ENCODE peak calls at places on chromosomes 4 and X, in seven cellular contexts. Y, T, V, R, K, S and J are unnamed samples.

GRCh38 chr4:3489451-3489962 is 26.4 kb downstream of the DOK7 start:
- DNase-seq in R (no peak), K (no peak), T (no peak), V (no peak), S (peak; percentile 65), Y (no peak), J (no peak)

GRCh38 chr4:87051121-87051713 is 116.4 kb downstream of the AFF1 start:
- DNase-seq in V (no peak), Y (no peak), R (no peak), K (no peak), T (no peak), S (no peak), J (no peak)

GRCh38 chr4:71006203-71006907 is 12.9 kb downstream of the DCK start:
- DNase-seq in S (no peak), R (no peak), K (no peak), V (no peak), Y (no peak), T (no peak), J (no peak)

GRCh38 chrX:154988719-154989118 is 33.8 kb downstream of the F8 start:
- DNase-seq in S (no peak), V (no peak), R (no peak), K (no peak), Y (no peak), T (no peak), J (peak; percentile 2)

GRCh38 chr4:94139931-94140612 is 67.6 kb upstream of the SMARCAD1 start:
- DNase-seq in R (no peak), K (no peak), V (no peak), T (no peak), Y (no peak), S (no peak), J (no peak)

GRCh38 chrX:100407784-100408642 is 2.1 kb downstream of the PCDH19 start:
- DNase-seq in Y (no peak), S (no peak), R (no peak), K (no peak), T (no peak), V (no peak), J (no peak)

GRCh38 chr4:120692964-120693363 is 229.6 kb downstream of the PRDM5 start:
- DNase-seq in S (no peak), Y (peak; percentile 29), T (no peak), V (no peak), K (peak; percentile 38), R (no peak), J (no peak)

GRCh38 chr4:178215309-178215708 is 773.1 kb upstream of the AGA start:
- DNase-seq in K (no peak), S (no peak), R (no peak), Y (no peak), V (no peak), T (no peak), J (no peak)

GRCh38 chr4:124537971-124538370 is 174.6 kb downstream of the ANKRD50 start:
- DNase-seq in Y (no peak), R (no peak), V (no peak), T (no peak), S (no peak), K (peak; percentile 11), J (no peak)

GRCh38 chrX:7090506-7091095 is 56.9 kb upstream of the STS start:
- DNase-seq in V (no peak), T (no peak), S (no peak), Y (no peak), R (no peak), K (peak; percentile 58), J (no peak)

GRCh38 chr4:175339100-175339707 is 421.0 kb downstream of the ADAM29 start:
- DNase-seq in K (no peak), T (no peak), R (no peak), Y (no peak), S (no peak), V (no peak), J (no peak)

GRCh38 chr4:119113033-119113655 is 22.5 kb upstream of the MYOZ2 start:
- DNase-seq in Y (peak; percentile 26), S (no peak), K (no peak), T (no peak), R (no peak), V (no peak), J (no peak)

GRCh38 chrX:132676561-132677186 is 187.8 kb upstream of the MBNL3 start:
- DNase-seq in K (no peak), Y (no peak), S (no peak), V (no peak), T (no peak), R (no peak), J (no peak)

GRCh38 chr4:17708992-17709759 is 72.2 kb downstream of the FAM184B start:
- DNase-seq in K (no peak), S (no peak), R (no peak), Y (no peak), V (no peak), T (no peak), J (no peak)

GRCh38 chr4:147580396-147580795 is 36.8 kb upstream of the TMEM184C start:
- DNase-seq in S (no peak), T (no peak), R (no peak), Y (no peak), V (no peak), K (no peak), J (no peak)

GRCh38 chr4:32569844-32570243 is 1849.7 kb downstream of the PCDH7 start:
- DNase-seq in S (no peak), K (no peak), V (no peak), T (peak; percentile 45), Y (no peak), R (no peak), J (no peak)

GRCh38 chr4:121096174-121096573 is 23.8 kb upstream of the NDNF start:
- DNase-seq in S (no peak), T (no peak), K (no peak), V (no peak), R (no peak), Y (no peak), J (no peak)

GRCh38 chrX:141975839-141976238 is 72.1 kb downstream of the MAGEC1 start:
- DNase-seq in S (no peak), V (no peak), R (no peak), Y (no peak), K (no peak), T (no peak), J (no peak)

GRCh38 chrX:48493890-48494364 is 14.9 kb upstream of the PORCN start:
- DNase-seq in Y (peak; percentile 38), V (peak; percentile 74), T (no peak), K (peak; percentile 55), R (no peak), S (no peak), J (peak; percentile 72)

GRCh38 chr4:77958897-77959296 is 96.3 kb downstream of the MRPL1 start:
- DNase-seq in R (no peak), V (no peak), T (no peak), K (no peak), Y (no peak), S (no peak), J (no peak)

GRCh38 chr4:74157116-74157742 is 689 bp upstream of the MTHFD2L start:
- DNase-seq in K (peak; percentile 12), V (peak; percentile 39), R (no peak), Y (no peak), S (no peak), T (no peak), J (no peak)

GRCh38 chrX:41085883-41086626 is 810 bp downstream of the USP9X start:
- DNase-seq in R (no peak), T (no peak), Y (no peak), V (no peak), S (peak; percentile 82), K (peak; percentile 30), J (peak; percentile 21)

GRCh38 chr4:35538807-35539206 is 705.5 kb downstream of the ARAP2 start:
- DNase-seq in Y (peak; percentile 15), V (no peak), S (no peak), R (no peak), T (no peak), K (no peak), J (no peak)
- TF ChIP-seq JUND in Y (no peak), V (no peak), S (no peak), R (no peak), T (no peak), K (no peak), J (no peak)

DNA sequence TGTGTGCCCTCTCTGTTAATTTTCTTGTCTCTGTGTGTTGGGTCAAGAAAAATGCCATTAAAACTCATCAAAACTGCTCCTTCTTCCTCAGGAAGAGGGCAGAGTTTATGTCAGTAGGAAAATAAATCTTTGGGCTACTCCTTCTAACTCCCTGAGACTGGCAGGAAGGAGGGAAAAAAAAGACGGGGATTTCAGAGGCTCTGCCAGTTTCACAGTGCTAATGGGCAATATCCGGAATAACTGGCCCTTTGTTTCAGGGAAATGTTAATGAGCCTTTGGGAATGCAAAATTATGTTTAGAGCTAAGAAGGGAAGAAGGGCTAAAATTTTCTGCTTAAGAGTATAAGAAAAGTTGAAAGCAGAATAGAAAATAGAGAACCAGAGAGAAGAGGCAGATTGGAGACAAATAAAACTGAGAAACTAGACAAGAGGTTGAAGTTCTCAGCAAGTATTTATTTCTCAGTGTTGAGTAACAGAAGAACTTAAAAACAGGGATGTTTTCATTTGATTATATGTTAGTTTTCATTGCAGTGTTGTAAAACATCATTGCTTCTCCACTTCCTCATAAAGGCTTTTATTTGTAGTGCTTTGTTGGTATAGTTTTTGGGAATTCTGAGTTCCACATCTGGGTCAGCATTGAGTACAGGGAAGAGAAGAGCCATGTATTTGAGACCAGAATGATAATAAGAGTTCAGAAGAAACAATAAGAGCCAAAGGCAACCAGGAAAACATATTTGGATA is 19.8 kb downstream of the GABRB1 start:
- DNase-seq in K (no peak), R (no peak), Y (no peak), S (no peak), T (no peak), V (no peak), J (no peak)
- TF ChIP-seq JUND in K (no peak), R (no peak), Y (no peak), S (no peak), T (no peak), V (no peak), J (no peak)

GRCh38 chrX:123990602-123991001 is 29.1 kb downstream of the STAG2 start:
- DNase-seq in K (no peak), V (no peak), S (no peak), R (no peak), Y (no peak), T (no peak), J (no peak)
- TF ChIP-seq JUND in K (no peak), V (no peak), S (no peak), R (no peak), Y (no peak), T (no peak), J (no peak)

GRCh38 chrX:19966056-19966455 is 24.8 kb downstream of the BCLAF3 start:
- DNase-seq in Y (no peak), K (no peak), T (no peak), V (no peak), S (no peak), R (no peak), J (no peak)

GRCh38 chrX:19958530-19959486 is 32.1 kb downstream of the BCLAF3 start:
- DNase-seq in V (peak; percentile 1), S (no peak), Y (no peak), K (peak; percentile 57), T (no peak), R (no peak), J (no peak)

DNA sequence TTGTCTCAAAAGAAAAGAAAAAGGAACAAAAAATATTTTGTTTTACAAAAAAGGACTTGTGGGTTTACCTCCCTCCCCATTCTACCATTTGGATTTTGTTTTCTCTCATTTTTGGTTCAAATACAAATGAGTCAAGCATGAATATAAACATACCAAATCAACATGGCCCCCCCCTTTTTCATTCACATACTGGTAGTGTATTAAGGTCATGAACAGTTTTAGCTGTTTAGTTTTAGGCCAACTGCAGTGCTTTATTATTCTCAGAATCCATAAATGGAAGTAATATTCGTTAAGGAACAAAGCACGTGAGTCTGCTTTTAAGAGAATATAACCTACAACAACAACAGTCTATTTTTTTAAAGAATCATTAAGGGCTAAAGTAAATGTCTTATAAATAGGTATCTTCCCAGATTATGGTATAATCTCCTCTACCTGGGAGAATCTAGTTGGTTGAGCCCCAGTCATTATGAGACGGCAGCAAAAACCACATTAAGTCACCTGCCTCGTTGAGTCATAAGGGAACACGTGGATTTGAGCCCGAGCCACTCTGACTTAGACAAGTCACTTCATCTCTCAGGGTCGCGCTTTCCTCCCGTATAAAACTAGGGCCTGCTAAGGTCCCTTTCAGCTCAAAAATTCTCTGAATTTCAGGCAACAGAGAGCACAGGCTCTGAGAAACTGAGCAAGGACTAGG is 26.7 kb downstream of the BCLAF3 start:
- DNase-seq in R (no peak), T (no peak), S (no peak), V (no peak), K (no peak), Y (no peak), J (no peak)
- TF ChIP-seq JUND in R (no peak), T (no peak), S (no peak), V (no peak), K (no peak), Y (no peak), J (no peak)